ENCODE peak calls at places on chromosomes 5 and 9, in nine cellular contexts. C, Y, S, X, U, A, W, G and I are unnamed samples.

GRCh38 chr9:72826954-72827953 is 125.6 kb downstream of the ALDH1A1 start:
- DNase-seq in U (no peak), G (no peak), Y (no peak), A (no peak), S (no peak), C (no peak), X (no peak), W (no peak), I (no peak)

GRCh38 chr5:78983601-78984000 is 1.5 kb downstream of the ARSB start:
- DNase-seq in W (no peak), A (peak; percentile 14), Y (no peak), S (no peak), G (no peak), X (no peak), C (no peak), U (no peak), I (peak; percentile 64)

GRCh38 chr5:57482671-57483106 is at the start of gene ACTBL2:
- DNase-seq in Y (no peak), G (peak; percentile 79), S (no peak), A (no peak), X (no peak), C (peak; percentile 77), W (peak; percentile 68), U (no peak), I (no peak)

GRCh38 chr5:53399921-53400697 is 80.3 kb upstream of the FST start:
- DNase-seq in S (no peak), G (peak; percentile 56), X (no peak), U (no peak), A (no peak), W (no peak), C (no peak), Y (no peak), I (no peak)

GRCh38 chr5:43041131-43041668 is 1.1 kb upstream of the ANXA2R start:
- DNase-seq in G (no peak), W (no peak), X (no peak), C (no peak), U (no peak), A (peak; percentile 64), S (peak; percentile 48), Y (no peak), I (peak; percentile 10)

GRCh38 chr9:38412751-38413150 is 11.5 kb downstream of the IGFBPL1 start:
- DNase-seq in C (no peak), X (no peak), A (no peak), U (no peak), G (no peak), Y (peak; percentile 16), S (no peak), W (no peak), I (no peak)

GRCh38 chr9:130023147-130023787 is 19.7 kb downstream of the FNBP1 start:
- DNase-seq in S (no peak), W (no peak), G (no peak), X (no peak), Y (no peak), C (no peak), U (no peak), A (peak; percentile 71), I (peak; percentile 29)

GRCh38 chr5:135850231-135850630 is 15.8 kb downstream of the SLC25A48 start:
- DNase-seq in U (no peak), Y (no peak), X (no peak), A (no peak), W (no peak), S (no peak), G (no peak), C (no peak), I (no peak)

GRCh38 chr5:66213533-66213932 is 69.4 kb downstream of the SREK1 start:
- DNase-seq in Y (no peak), S (no peak), X (no peak), A (no peak), W (no peak), C (no peak), U (no peak), G (no peak), I (no peak)

GRCh38 chr5:115435776-115436712 is 108.5 kb downstream of the FEM1C start:
- DNase-seq in X (no peak), C (peak; percentile 50), S (no peak), Y (no peak), U (no peak), G (no peak), A (no peak), W (peak; percentile 65), I (no peak)

GRCh38 chr5:141515946-141516647 is 27.2 kb downstream of the PCDHGC5 start:
- DNase-seq in A (no peak), S (no peak), G (no peak), W (no peak), C (no peak), Y (no peak), U (no peak), X (no peak), I (peak; percentile 27)

GRCh38 chr5:33850100-33850594 is 41.6 kb downstream of the ADAMTS12 start:
- DNase-seq in A (peak; percentile 21), G (peak; percentile 64), Y (no peak), U (no peak), C (peak; percentile 75), X (no peak), S (no peak), W (no peak), I (no peak)